ENCODE peak calls at places on chromosomes 7 and 10, in seven cellular contexts. B is activated T-helper 1 cell treated with anti-CD3 and anti-CD28 coated beads, Interleukin-2, amount 50 U/mL, for 16 hours; T is MM.1S; M is NCI-H2081; N is T-helper 2 cell; W is tibial nerve; V is stimulated activated CD4-positive, alpha-beta T cell treated with anti-CD3 and anti-CD28 coated beads, Interleukin-2, amount 100 ng/mL, for 24 hours. G is an unnamed sample.

GRCh38 chr10:48331436-48331835 is 25.0 kb downstream of the MAPK8 start:
- DNase-seq in B (no peak), T (no peak), M (no peak), N (no peak), W (no peak), V (no peak), G (no peak)

GRCh38 chr7:112481833-112482669 is 1.3 kb downstream of the LSMEM1 start:
- DNase-seq in B (no peak), T (no peak), M (no peak), N (no peak), W (no peak), V (no peak), G (no peak)

GRCh38 chr7:55731931-55732330 is 130.6 kb downstream of the SEPTIN14 start:
- DNase-seq in B (no peak), T (no peak), M (no peak), N (no peak), W (no peak), V (no peak), G (no peak)

GRCh38 chr10:104230490-104230889 is 1.7 kb downstream of the CFAP43 start:
- DNase-seq in B (no peak), T (no peak), M (no peak), N (no peak), W (no peak), V (no peak), G (no peak)

GRCh38 chr7:41921453-41921912 is 218.6 kb upstream of the INHBA start:
- DNase-seq in B (no peak), T (no peak), M (no peak), N (no peak), W (no peak), V (no peak), G (no peak)

GRCh38 chr10:96767611-96768010 is 47.3 kb upstream of the PIK3AP1 start:
- DNase-seq in B (no peak), T (no peak), M (no peak), N (no peak), W (no peak), V (no peak), G (no peak)

GRCh38 chr7:34011711-34012110 is 106.4 kb downstream of the BMPER start:
- DNase-seq in B (no peak), T (no peak), M (no peak), N (no peak), W (no peak), V (no peak), G (no peak)

GRCh38 chr10:47339186-47339735 is 8.9 kb upstream of the RBP3 start:
- DNase-seq in B (no peak), T (no peak), M (no peak), N (no peak), W (no peak), V (no peak), G (no peak)

GRCh38 chr7:66359656-66360211 is 154.6 kb downstream of the TPST1 start:
- DNase-seq in B (no peak), T (no peak), M (no peak), N (no peak), W (no peak), V (no peak), G (no peak)

GRCh38 chr10:117496616-117497028 is 45.9 kb upstream of the EMX2 start:
- DNase-seq in B (peak), T (peak), M (peak), N (peak), W (peak), V (peak), G (peak)

GRCh38 chr7:119562839-119563238 is 710.1 kb upstream of the KCND2 start:
- DNase-seq in B (no peak), T (no peak), M (no peak), N (no peak), W (no peak), V (no peak), G (no peak)

GRCh38 chr10:130243015-130243414 is 106.8 kb downstream of the GLRX3 start:
- DNase-seq in B (no peak), T (no peak), M (no peak), N (no peak), W (no peak), V (no peak), G (no peak)

GRCh38 chr10:88728107-88728763 is 22.2 kb downstream of the LIPK start:
- DNase-seq in B (no peak), T (no peak), M (no peak), N (no peak), W (no peak), V (peak), G (no peak)

GRCh38 chr10:14487511-14487909 is 156.8 kb upstream of the FRMD4A start:
- DNase-seq in B (no peak), T (no peak), M (peak), N (no peak), W (no peak), V (no peak), G (no peak)

GRCh38 chr7:20785211-20786048 is 1.3 kb downstream of the SP8 start:
- DNase-seq in B (no peak), T (no peak), M (peak), N (no peak), W (no peak), V (no peak), G (no peak)